ENCODE peak calls at places on chromosome 6, in ten cellular contexts. T, W, R, Q, X, Z, S, Y, A and C are unnamed samples.

GRCh38 chr6:37020426-37021211 is 15.2 kb downstream of the FGD2 start:
- DNase-seq in T (no peak), W (peak; percentile 38), R (no peak), Q (no peak), X (no peak), Z (no peak), S (peak; percentile 80), Y (no peak), A (no peak), C (no peak)

GRCh38 chr6:133855599-133855972 is 33.3 kb upstream of the TCF21 start:
- DNase-seq in T (no peak), W (no peak), R (no peak), Q (no peak), X (no peak), Z (no peak), S (no peak), Y (no peak), A (no peak), C (no peak)

GRCh38 chr6:168877821-168878282 is 375.8 kb downstream of the THBS2 start:
- DNase-seq in T (no peak), W (peak; percentile 87), R (no peak), Q (no peak), X (no peak), Z (no peak), S (peak; percentile 80), Y (no peak), A (no peak), C (no peak)

GRCh38 chr6:129183681-129184216 is 300.8 kb downstream of the LAMA2 start:
- DNase-seq in T (no peak), W (no peak), R (no peak), Q (no peak), X (no peak), Z (no peak), S (no peak), Y (no peak), A (no peak), C (no peak)

GRCh38 chr6:143806282-143807102 is 36.6 kb upstream of the LTV1 start:
- DNase-seq in T (peak; percentile 74), W (no peak), R (no peak), Q (no peak), X (peak; percentile 51), Z (no peak), S (no peak), Y (no peak), A (no peak), C (no peak)

GRCh38 chr6:149863596-149863845 is 638 bp downstream of the LRP11 start:
- DNase-seq in T (peak; percentile 21), W (no peak), R (no peak), Q (no peak), X (no peak), Z (no peak), S (no peak), Y (no peak), A (no peak), C (no peak)

GRCh38 chr6:116887884-116888283 is 10.8 kb downstream of the RFX6 start:
- DNase-seq in T (no peak), W (no peak), R (no peak), Q (no peak), X (no peak), Z (no peak), S (no peak), Y (no peak), A (no peak), C (no peak)

GRCh38 chr6:112409311-112409710 is 62.2 kb downstream of the RFPL4B start:
- DNase-seq in T (no peak), W (no peak), R (no peak), Q (no peak), X (no peak), Z (no peak), S (no peak), Y (no peak), A (no peak), C (no peak)

GRCh38 chr6:71983131-71983530 is 96.8 kb downstream of the RIMS1 start:
- DNase-seq in T (no peak), W (no peak), R (no peak), Q (no peak), X (no peak), Z (no peak), S (no peak), Y (no peak), A (no peak), C (no peak)

GRCh38 chr6:50846109-50846859 is 27.6 kb downstream of the TFAP2B start:
- DNase-seq in T (no peak), W (no peak), R (no peak), Q (no peak), X (no peak), Z (no peak), S (no peak), Y (no peak), A (no peak), C (no peak)

GRCh38 chr6:106106276-106107042 is 20.3 kb downstream of the PRDM1 start:
- DNase-seq in T (no peak), W (no peak), R (no peak), Q (no peak), X (no peak), Z (no peak), S (no peak), Y (no peak), A (no peak), C (no peak)

GRCh38 chr6:46129301-46129633 is 522 bp upstream of the ENPP4 start:
- DNase-seq in T (no peak), W (no peak), R (peak; percentile 3), Q (no peak), X (peak; percentile 2), Z (no peak), S (no peak), Y (no peak), A (no peak), C (no peak)